ENCODE peak calls at places on chromosomes 12 and 14, in four cellular contexts. One of them, this sample, is unnamed.

GRCh38 chr12:17076335-17076734 is 470.4 kb upstream of the LMO3 start:
- DNase-seq in LoVo: no peak
- DNase-seq in activated gamma-delta T cell treated with Interleukin-2 at 50 U/mL for 16 hours: no peak
- DNase-seq in NAMALWA: no peak
- DNase-seq in this sample: no peak

GRCh38 chr12:119660074-119660473 is 7.9 kb upstream of the PRKAB1 start:
- DNase-seq in LoVo: no peak
- DNase-seq in activated gamma-delta T cell treated with Interleukin-2 at 50 U/mL for 16 hours: no peak
- DNase-seq in NAMALWA: no peak
- DNase-seq in this sample: no peak

GRCh38 chr14:103207038-103207403 is 83.8 kb downstream of the TNFAIP2 start:
- DNase-seq in LoVo: no peak
- DNase-seq in activated gamma-delta T cell treated with Interleukin-2 at 50 U/mL for 16 hours: no peak
- DNase-seq in NAMALWA: no peak
- DNase-seq in this sample: peak; percentile 94

GRCh38 chr12:30691122-30691879 is 4.4 kb downstream of the IPO8 start:
- DNase-seq in LoVo: no peak
- DNase-seq in activated gamma-delta T cell treated with Interleukin-2 at 50 U/mL for 16 hours: no peak
- DNase-seq in NAMALWA: no peak
- DNase-seq in this sample: peak; percentile 65

GRCh38 chr12:106305376-106305775 is 2.8 kb downstream of the TCP11L2 start:
- DNase-seq in LoVo: no peak
- DNase-seq in activated gamma-delta T cell treated with Interleukin-2 at 50 U/mL for 16 hours: no peak
- DNase-seq in NAMALWA: no peak
- DNase-seq in this sample: no peak

GRCh38 chr12:96513681-96514080 is 24.3 kb downstream of the CFAP54 start:
- DNase-seq in LoVo: no peak
- DNase-seq in activated gamma-delta T cell treated with Interleukin-2 at 50 U/mL for 16 hours: no peak
- DNase-seq in NAMALWA: no peak
- DNase-seq in this sample: no peak

GRCh38 chr12:6476496-6476895 is 6.0 kb upstream of the VAMP1 start:
- DNase-seq in LoVo: no peak
- DNase-seq in activated gamma-delta T cell treated with Interleukin-2 at 50 U/mL for 16 hours: no peak
- DNase-seq in NAMALWA: no peak
- DNase-seq in this sample: no peak

GRCh38 chr12:106211973-106212372 is 35.8 kb downstream of the CKAP4 start:
- DNase-seq in LoVo: no peak
- DNase-seq in activated gamma-delta T cell treated with Interleukin-2 at 50 U/mL for 16 hours: no peak
- DNase-seq in NAMALWA: no peak
- DNase-seq in this sample: no peak

GRCh38 chr12:127909031-127909430 is 357.9 kb upstream of the TMEM132C start:
- DNase-seq in LoVo: no peak
- DNase-seq in activated gamma-delta T cell treated with Interleukin-2 at 50 U/mL for 16 hours: no peak
- DNase-seq in NAMALWA: no peak
- DNase-seq in this sample: no peak

GRCh38 chr14:32417956-32418552 is 89.0 kb downstream of the AKAP6 start:
- DNase-seq in LoVo: peak; percentile 83
- DNase-seq in activated gamma-delta T cell treated with Interleukin-2 at 50 U/mL for 16 hours: no peak
- DNase-seq in NAMALWA: no peak
- DNase-seq in this sample: no peak

GRCh38 chr14:49950275-49951250 is 57.7 kb downstream of the ARF6 start:
- DNase-seq in LoVo: peak; percentile 91
- DNase-seq in activated gamma-delta T cell treated with Interleukin-2 at 50 U/mL for 16 hours: no peak
- DNase-seq in NAMALWA: no peak
- DNase-seq in this sample: no peak

GRCh38 chr12:481422-481821 is 21.7 kb downstream of the B4GALNT3 start:
- DNase-seq in LoVo: no peak
- DNase-seq in activated gamma-delta T cell treated with Interleukin-2 at 50 U/mL for 16 hours: no peak
- DNase-seq in NAMALWA: no peak
- DNase-seq in this sample: peak; percentile 65

GRCh38 chr12:13368431-13368830 is 171.9 kb downstream of the EMP1 start:
- DNase-seq in LoVo: no peak
- DNase-seq in activated gamma-delta T cell treated with Interleukin-2 at 50 U/mL for 16 hours: no peak
- DNase-seq in NAMALWA: no peak
- DNase-seq in this sample: no peak

GRCh38 chr14:68621400-68622365 is 171.2 kb downstream of the ZFP36L1 start:
- DNase-seq in LoVo: no peak
- DNase-seq in activated gamma-delta T cell treated with Interleukin-2 at 50 U/mL for 16 hours: no peak
- DNase-seq in NAMALWA: no peak
- DNase-seq in this sample: no peak

GRCh38 chr14:29243355-29243754 is 476.8 kb downstream of the FOXG1 start:
- DNase-seq in LoVo: no peak
- DNase-seq in activated gamma-delta T cell treated with Interleukin-2 at 50 U/mL for 16 hours: no peak
- DNase-seq in NAMALWA: no peak
- DNase-seq in this sample: no peak

GRCh38 chr12:112243255-112243965 is 118.0 kb downstream of the TRAFD1 start:
- DNase-seq in LoVo: no peak
- DNase-seq in activated gamma-delta T cell treated with Interleukin-2 at 50 U/mL for 16 hours: no peak
- DNase-seq in NAMALWA: no peak
- DNase-seq in this sample: no peak

GRCh38 chr12:101042211-101042610 is 167.8 kb downstream of the SLC5A8 start:
- DNase-seq in LoVo: no peak
- DNase-seq in activated gamma-delta T cell treated with Interleukin-2 at 50 U/mL for 16 hours: no peak
- DNase-seq in NAMALWA: no peak
- DNase-seq in this sample: no peak

GRCh38 chr12:59086124-59086523 is 165.8 kb upstream of the LRIG3 start:
- DNase-seq in LoVo: no peak
- DNase-seq in activated gamma-delta T cell treated with Interleukin-2 at 50 U/mL for 16 hours: no peak
- DNase-seq in NAMALWA: no peak
- DNase-seq in this sample: no peak

GRCh38 chr12:131833896-131834641 is 5.9 kb downstream of the MMP17 start:
- DNase-seq in LoVo: no peak
- DNase-seq in activated gamma-delta T cell treated with Interleukin-2 at 50 U/mL for 16 hours: no peak
- DNase-seq in NAMALWA: no peak
- DNase-seq in this sample: no peak

GRCh38 chr12:11941601-11942360 is 129.0 kb upstream of the BCL2L14 start:
- DNase-seq in LoVo: peak; percentile 34
- DNase-seq in activated gamma-delta T cell treated with Interleukin-2 at 50 U/mL for 16 hours: no peak
- DNase-seq in NAMALWA: no peak
- DNase-seq in this sample: no peak

GRCh38 chr12:92488735-92489134 is 214.1 kb upstream of the PLEKHG7 start:
- DNase-seq in LoVo: no peak
- DNase-seq in activated gamma-delta T cell treated with Interleukin-2 at 50 U/mL for 16 hours: no peak
- DNase-seq in NAMALWA: peak; percentile 60
- DNase-seq in this sample: no peak

GRCh38 chr14:102094101-102094500 is 7.3 kb upstream of the HSP90AA1 start:
- DNase-seq in LoVo: no peak
- DNase-seq in activated gamma-delta T cell treated with Interleukin-2 at 50 U/mL for 16 hours: no peak
- DNase-seq in NAMALWA: no peak
- DNase-seq in this sample: no peak

GRCh38 chr12:40620564-40621019 is 71.6 kb upstream of the CNTN1 start:
- DNase-seq in LoVo: no peak
- DNase-seq in activated gamma-delta T cell treated with Interleukin-2 at 50 U/mL for 16 hours: no peak
- DNase-seq in NAMALWA: no peak
- DNase-seq in this sample: no peak

GRCh38 chr14:77026930-77027537 is 1.5 kb downstream of the IRF2BPL start:
- DNase-seq in LoVo: peak; percentile 27
- DNase-seq in activated gamma-delta T cell treated with Interleukin-2 at 50 U/mL for 16 hours: peak; percentile 49
- DNase-seq in NAMALWA: no peak
- DNase-seq in this sample: peak; percentile 79

GRCh38 chr12:116916714-116917114 is 6.0 kb downstream of the FBXW8 start:
- DNase-seq in LoVo: peak; percentile 83
- DNase-seq in activated gamma-delta T cell treated with Interleukin-2 at 50 U/mL for 16 hours: peak; percentile 77
- DNase-seq in NAMALWA: peak; percentile 90
- DNase-seq in this sample: no peak

GRCh38 chr12:130787445-130788410 is 51.3 kb downstream of the STX2 start:
- DNase-seq in LoVo: no peak
- DNase-seq in activated gamma-delta T cell treated with Interleukin-2 at 50 U/mL for 16 hours: no peak
- DNase-seq in NAMALWA: no peak
- DNase-seq in this sample: no peak

GRCh38 chr14:24411468-24412454 is 13.0 kb downstream of the NYNRIN start:
- DNase-seq in LoVo: peak; percentile 36
- DNase-seq in activated gamma-delta T cell treated with Interleukin-2 at 50 U/mL for 16 hours: no peak
- DNase-seq in NAMALWA: peak; percentile 72
- DNase-seq in this sample: peak; percentile 69

GRCh38 chr14:66395300-66395699 is 90.9 kb upstream of the CCDC196 start:
- DNase-seq in LoVo: no peak
- DNase-seq in activated gamma-delta T cell treated with Interleukin-2 at 50 U/mL for 16 hours: peak; percentile 15
- DNase-seq in NAMALWA: no peak
- DNase-seq in this sample: no peak

GRCh38 chr12:40105265-40105514 is 691 bp downstream of the SLC2A13 start:
- DNase-seq in LoVo: peak; percentile 45
- DNase-seq in activated gamma-delta T cell treated with Interleukin-2 at 50 U/mL for 16 hours: no peak
- DNase-seq in NAMALWA: no peak
- DNase-seq in this sample: peak; percentile 77

GRCh38 chr14:103594265-103594664 is 31.5 kb downstream of the COA8 start:
- DNase-seq in LoVo: no peak
- DNase-seq in activated gamma-delta T cell treated with Interleukin-2 at 50 U/mL for 16 hours: no peak
- DNase-seq in NAMALWA: no peak
- DNase-seq in this sample: peak; percentile 74

GRCh38 chr14:100108042-100108825 is 43.0 kb downstream of the EVL start:
- DNase-seq in LoVo: peak; percentile 62
- DNase-seq in activated gamma-delta T cell treated with Interleukin-2 at 50 U/mL for 16 hours: peak; percentile 91
- DNase-seq in NAMALWA: peak; percentile 84
- DNase-seq in this sample: peak; percentile 88

GRCh38 chr14:57061009-57061711 is 207.5 kb downstream of the EXOC5 start:
- DNase-seq in LoVo: no peak
- DNase-seq in activated gamma-delta T cell treated with Interleukin-2 at 50 U/mL for 16 hours: no peak
- DNase-seq in NAMALWA: no peak
- DNase-seq in this sample: no peak

GRCh38 chr14:104121142-104121541 is 17.2 kb upstream of the KIF26A start:
- DNase-seq in LoVo: no peak
- DNase-seq in activated gamma-delta T cell treated with Interleukin-2 at 50 U/mL for 16 hours: no peak
- DNase-seq in NAMALWA: no peak
- DNase-seq in this sample: no peak

GRCh38 chr12:121788176-121788818 is 5.2 kb downstream of the RHOF start:
- DNase-seq in LoVo: no peak
- DNase-seq in activated gamma-delta T cell treated with Interleukin-2 at 50 U/mL for 16 hours: no peak
- DNase-seq in NAMALWA: no peak
- DNase-seq in this sample: no peak

GRCh38 chr12:53299101-53299453 is 418 bp upstream of the MYG1 start:
- DNase-seq in LoVo: peak; percentile 60
- DNase-seq in activated gamma-delta T cell treated with Interleukin-2 at 50 U/mL for 16 hours: no peak
- DNase-seq in NAMALWA: peak; percentile 90
- DNase-seq in this sample: no peak

GRCh38 chr12:52351196-52352059 is 15.9 kb downstream of the KRT85 start:
- DNase-seq in LoVo: no peak
- DNase-seq in activated gamma-delta T cell treated with Interleukin-2 at 50 U/mL for 16 hours: peak; percentile 63
- DNase-seq in NAMALWA: no peak
- DNase-seq in this sample: no peak

GRCh38 chr12:50581226-50582184 is 76.7 kb downstream of the DIP2B start:
- DNase-seq in LoVo: no peak
- DNase-seq in activated gamma-delta T cell treated with Interleukin-2 at 50 U/mL for 16 hours: no peak
- DNase-seq in NAMALWA: no peak
- DNase-seq in this sample: no peak

GRCh38 chr14:49687942-49688700 is at the start of gene POLE2:
- DNase-seq in LoVo: peak; percentile 83
- DNase-seq in activated gamma-delta T cell treated with Interleukin-2 at 50 U/mL for 16 hours: peak; percentile 68
- DNase-seq in NAMALWA: peak; percentile 67
- DNase-seq in this sample: peak; percentile 81